ENCODE peak calls at places on chromosomes 16 and 17, in six cellular contexts. J is endothelial cell of umbilical vein; H is effector memory CD4-positive, alpha-beta T cell; Z is iPS DF 6.9; I is MM.1S; B is tibial artery. O is an unnamed sample.
A peak's percentile ranks its signal among the peaks of the same experiment; 100 is the strongest.

GRCh38 chr16:4609200-4610010 is 5.3 kb downstream of the UBALD1 start:
- DNase-seq in J (no peak), H (no peak), Z (no peak), I (no peak), B (peak; percentile 62), O (no peak)

GRCh38 chr17:45296003-45296832 is 20.6 kb downstream of the MAP3K14 start:
- DNase-seq in J (peak; percentile 52), H (no peak), Z (no peak), I (peak; percentile 22), B (no peak), O (no peak)

GRCh38 chr17:7502987-7503386 is 18.8 kb downstream of the POLR2A start:
- DNase-seq in J (no peak), H (no peak), Z (no peak), I (no peak), B (no peak), O (peak; percentile 57)

GRCh38 chr16:22624759-22625533 is 114.3 kb downstream of the NPIPB5 start:
- DNase-seq in J (no peak), H (no peak), Z (no peak), I (no peak), B (no peak), O (no peak)

GRCh38 chr17:34241062-34241461 is 14.0 kb upstream of the CCL2 start:
- DNase-seq in J (peak; percentile 79), H (no peak), Z (no peak), I (no peak), B (peak; percentile 76), O (peak; percentile 85)

GRCh38 chr17:39753514-39754160 is 15.9 kb downstream of the GRB7 start:
- DNase-seq in J (no peak), H (no peak), Z (no peak), I (peak; percentile 60), B (peak; percentile 72), O (peak; percentile 79)

GRCh38 chr16:27328937-27329336 is 15.2 kb downstream of the IL4R start:
- DNase-seq in J (no peak), H (no peak), Z (no peak), I (no peak), B (peak; percentile 45), O (peak; percentile 52)

GRCh38 chr16:27313422-27314160 is at the start of gene IL4R:
- DNase-seq in J (peak; percentile 59), H (peak; percentile 43), Z (no peak), I (peak; percentile 31), B (peak; percentile 91), O (peak; percentile 88)

GRCh38 chr16:51577621-51578303 is 426.7 kb upstream of the SALL1 start:
- DNase-seq in J (peak; percentile 37), H (no peak), Z (peak; percentile 11), I (no peak), B (no peak), O (no peak)

GRCh38 chr16:27472091-27473020 is 70.4 kb downstream of the IL21R start:
- DNase-seq in J (no peak), H (no peak), Z (no peak), I (no peak), B (no peak), O (no peak)

GRCh38 chr16:49821614-49822282 is 34.2 kb downstream of the ZNF423 start:
- DNase-seq in J (no peak), H (no peak), Z (no peak), I (no peak), B (no peak), O (no peak)

GRCh38 chr17:43952724-43953666 is 745 bp downstream of the PYY start:
- DNase-seq in J (no peak), H (no peak), Z (peak; percentile 78), I (no peak), B (no peak), O (no peak)

GRCh38 chr17:13541032-13541480 is 60.7 kb downstream of the HS3ST3A1 start:
- DNase-seq in J (no peak), H (no peak), Z (no peak), I (no peak), B (no peak), O (no peak)

GRCh38 chr16:67407176-67407787 is 9.0 kb downstream of the ZDHHC1 start:
- DNase-seq in J (no peak), H (no peak), Z (no peak), I (no peak), B (no peak), O (no peak)

GRCh38 chr17:78345172-78345571 is 14.7 kb downstream of the SOCS3 start:
- DNase-seq in J (no peak), H (no peak), Z (no peak), I (no peak), B (no peak), O (no peak)

GRCh38 chr16:35562919-35563318 is 2103.5 kb downstream of the TP53TG3F start:
- DNase-seq in J (no peak), H (no peak), Z (no peak), I (no peak), B (no peak), O (no peak)

GRCh38 chr17:10265100-10265810 is 66.8 kb upstream of the GAS7 start:
- DNase-seq in J (no peak), H (no peak), Z (no peak), I (no peak), B (no peak), O (no peak)

GRCh38 chr16:89020925-89021595 is 44.1 kb upstream of the CBFA2T3 start:
- DNase-seq in J (no peak), H (no peak), Z (no peak), I (no peak), B (peak; percentile 34), O (peak; percentile 42)

GRCh38 chr17:22505660-22506059 is 813.3 kb downstream of the KCNJ18 start:
- DNase-seq in J (no peak), H (no peak), Z (no peak), I (no peak), B (no peak), O (no peak)
- H3K9me3 ChIP-seq in J (no peaks in the 10 kb centered on the region), H (no peaks in the 10 kb centered on the region), Z (peaks cover 15% of the 10 kb centered on the region), I (no peaks in the 10 kb centered on the region), B (no peaks in the 10 kb centered on the region), O (no peaks in the 10 kb centered on the region)

GRCh38 chr17:5097101-5097834 is 14.4 kb downstream of the ZNF232 start:
- DNase-seq in J (no peak), H (no peak), Z (no peak), I (no peak), B (peak; percentile 71), O (peak; percentile 82)
- H3K9me3 ChIP-seq in J (peaks cover 15% of the 10 kb centered on the region), H (peaks cover 51% of the 10 kb centered on the region), Z (peaks cover 2% of the 10 kb centered on the region), I (no peaks in the 10 kb centered on the region), B (peaks cover 67% of the 10 kb centered on the region), O (peaks cover 33% of the 10 kb centered on the region)

DNA sequence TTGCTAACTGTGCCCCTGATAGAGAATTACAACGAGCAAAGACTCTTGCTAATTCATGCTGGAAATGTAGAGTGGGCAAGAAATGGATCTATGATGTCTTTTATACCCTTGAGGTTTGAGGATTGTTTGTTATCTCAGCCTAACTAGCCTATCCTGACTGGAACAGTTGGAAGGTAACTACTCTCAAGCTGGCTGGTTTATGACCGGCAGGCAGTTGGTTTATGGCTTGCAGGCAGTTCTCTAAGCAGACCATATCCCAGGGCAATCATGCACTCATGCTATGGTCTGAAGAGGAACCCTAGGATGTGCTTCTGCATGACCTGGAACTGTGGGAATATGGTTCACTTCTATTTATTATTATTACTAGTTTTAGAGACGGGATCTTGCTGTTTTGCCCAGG is 49.1 kb downstream of the LYRM1 start:
- DNase-seq in J (no peak), H (no peak), Z (no peak), I (no peak), B (no peak), O (no peak)
- H3K9me3 ChIP-seq in J (no peaks in the 10 kb centered on the region), H (no peaks in the 10 kb centered on the region), Z (no peaks in the 10 kb centered on the region), I (no peaks in the 10 kb centered on the region), B (no peaks in the 10 kb centered on the region), O (no peaks in the 10 kb centered on the region)

DNA sequence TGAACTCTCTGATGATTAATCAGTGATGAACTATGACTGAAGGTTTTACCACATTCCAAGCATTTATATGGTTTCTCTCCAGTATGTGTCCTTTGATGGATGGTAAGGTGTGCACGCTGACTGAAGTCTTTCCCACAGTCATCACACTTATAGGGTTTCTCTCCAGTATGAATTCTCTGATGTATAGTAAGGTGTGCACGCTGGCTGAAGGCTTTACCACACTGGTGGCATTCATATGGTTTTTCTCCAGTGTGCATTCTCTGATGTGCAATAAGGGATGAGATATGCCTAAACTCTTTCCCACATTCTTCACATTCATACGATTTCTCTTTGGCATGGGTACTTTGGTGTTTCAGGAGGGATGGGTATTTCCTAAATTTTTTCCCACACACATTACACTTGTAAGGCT is 16.4 kb downstream of the ZNF287 start:
- DNase-seq in J (no peak), H (no peak), Z (no peak), I (no peak), B (no peak), O (no peak)
- H3K9me3 ChIP-seq in J (peaks cover 25% of the 10 kb centered on the region), H (peaks cover 55% of the 10 kb centered on the region), Z (peaks cover 6% of the 10 kb centered on the region), I (no peaks in the 10 kb centered on the region), B (peaks cover 94% of the 10 kb centered on the region), O (peaks cover 71% of the 10 kb centered on the region)

DNA sequence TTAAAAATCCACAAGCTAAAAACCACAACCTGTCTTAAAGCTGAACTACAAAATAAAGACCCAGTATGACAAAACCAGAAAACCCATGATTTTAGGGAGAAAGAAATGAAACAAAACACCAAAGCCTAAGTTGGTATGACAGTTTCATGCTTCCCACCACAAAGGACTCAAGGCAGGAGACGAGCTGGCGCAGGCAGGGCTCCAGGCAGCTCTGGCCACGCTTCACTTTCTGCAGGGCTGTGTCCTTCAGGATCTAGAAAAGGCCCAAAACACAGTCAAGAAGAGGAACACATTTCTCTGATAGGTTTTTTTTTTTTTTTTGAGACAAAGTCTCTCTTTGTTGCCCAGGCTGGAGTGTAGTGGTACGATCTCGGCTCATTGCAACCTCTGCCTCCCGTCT is 75.3 kb downstream of the WDR59 start:
- DNase-seq in J (no peak), H (no peak), Z (no peak), I (no peak), B (no peak), O (no peak)
- H3K9me3 ChIP-seq in J (no peaks in the 10 kb centered on the region), H (peaks cover 12% of the 10 kb centered on the region), Z (no peaks in the 10 kb centered on the region), I (no peaks in the 10 kb centered on the region), B (peaks cover 11% of the 10 kb centered on the region), O (no peaks in the 10 kb centered on the region)

GRCh38 chr17:72519598-72519936 is 398.7 kb downstream of the SOX9 start:
- DNase-seq in J (no peak), H (no peak), Z (no peak), I (no peak), B (no peak), O (no peak)

GRCh38 chr17:72518333-72518732 is 397.5 kb downstream of the SOX9 start:
- DNase-seq in J (no peak), H (no peak), Z (no peak), I (no peak), B (no peak), O (no peak)

GRCh38 chr17:72516772-72517399 is 396.1 kb downstream of the SOX9 start:
- DNase-seq in J (no peak), H (no peak), Z (no peak), I (no peak), B (no peak), O (no peak)

GRCh38 chr17:72518810-72519597 is 398.2 kb downstream of the SOX9 start:
- DNase-seq in J (no peak), H (no peak), Z (no peak), I (no peak), B (no peak), O (no peak)

GRCh38 chr17:72517413-72518237 is 396.8 kb downstream of the SOX9 start:
- DNase-seq in J (no peak), H (no peak), Z (no peak), I (no peak), B (no peak), O (no peak)
- H3K9me3 ChIP-seq in J (peaks cover 2% of the 10 kb centered on the region), H (no peaks in the 10 kb centered on the region), Z (no peaks in the 10 kb centered on the region), I (no peaks in the 10 kb centered on the region), B (no peaks in the 10 kb centered on the region), O (no peaks in the 10 kb centered on the region)